ENCODE peak calls at places on chromosomes 11 and 22, in four cellular contexts. A is lung, W is dorsolateral prefrontal cortex, B is NCI-H1417. K is an unnamed sample.

GRCh38 chr22:44304354-44304753 is 8.4 kb downstream of the SHISAL1 start:
- DNase-seq in A (no peak), W (no peak), B (no peak), K (no peak)

GRCh38 chr11:102276302-102277182 is 40.7 kb upstream of the BIRC3 start:
- DNase-seq in A (no peak), W (no peak), B (no peak), K (peak)

GRCh38 chr22:18056161-18056666 is 21.6 kb upstream of the PEX26 start:
- DNase-seq in A (no peak), W (peak), B (no peak), K (peak)

GRCh38 chr11:93532285-93532789 is 10.9 kb downstream of the SMCO4 start:
- DNase-seq in A (no peak), W (no peak), B (no peak), K (no peak)

GRCh38 chr22:17580461-17581031 is 17.2 kb downstream of the SLC25A18 start:
- DNase-seq in A (no peak), W (no peak), B (no peak), K (no peak)

GRCh38 chr11:121451178-121451981 is 734 bp upstream of the SORL1 start:
- DNase-seq in A (no peak), W (no peak), B (no peak), K (no peak)

GRCh38 chr22:45224988-45225731 is 15.5 kb downstream of the KIAA0930 start:
- DNase-seq in A (no peak), W (peak), B (no peak), K (no peak)

GRCh38 chr22:45997077-45997774 is 20.3 kb upstream of the WNT7B start:
- DNase-seq in A (peak), W (peak), B (no peak), K (peak)

GRCh38 chr11:66891849-66892660 is 35.2 kb downstream of the LRFN4 start:
- DNase-seq in A (no peak), W (no peak), B (no peak), K (peak)

GRCh38 chr22:24305260-24305692 is 34.6 kb downstream of the SPECC1L start:
- DNase-seq in A (no peak), W (no peak), B (no peak), K (peak)

GRCh38 chr11:46367244-46367915 is 14.1 kb upstream of the MDK start:
- DNase-seq in A (peak), W (peak), B (peak), K (no peak)

GRCh38 chr11:111635706-111636045 is 33.4 kb downstream of the SIK2 start:
- DNase-seq in A (no peak), W (peak), B (no peak), K (no peak)

GRCh38 chr11:93857413-93858185 is 7.2 kb upstream of the VSTM5 start:
- DNase-seq in A (peak), W (no peak), B (no peak), K (no peak)

GRCh38 chr22:40603088-40603605 is 33.4 kb downstream of the MRTFA start:
- DNase-seq in A (no peak), W (no peak), B (no peak), K (no peak)

GRCh38 chr11:86291466-86292262 is 10.4 kb upstream of the HIKESHI start:
- DNase-seq in A (peak), W (peak), B (peak), K (peak)

GRCh38 chr11:74749965-74750296 is 1.3 kb downstream of the RNF169 start:
- DNase-seq in A (no peak), W (no peak), B (no peak), K (no peak)

GRCh38 chr11:132158091-132158490 is 787.7 kb downstream of the NTM start:
- DNase-seq in A (no peak), W (no peak), B (peak), K (no peak)

GRCh38 chr22:29095459-29095858 is 22.6 kb downstream of the KREMEN1 start:
- DNase-seq in A (no peak), W (no peak), B (no peak), K (no peak)

GRCh38 chr11:19922689-19923035 is 210.0 kb downstream of the NAV2 start:
- DNase-seq in A (no peak), W (no peak), B (no peak), K (no peak)

GRCh38 chr11:95996621-95997020 is 72.7 kb upstream of the MTMR2 start:
- DNase-seq in A (no peak), W (no peak), B (no peak), K (no peak)

GRCh38 chr11:68142028-68142412 is 20.8 kb upstream of the CHKA start:
- DNase-seq in A (peak), W (no peak), B (no peak), K (no peak)

GRCh38 chr22:39097098-39098020 is at the start of gene APOBEC3H:
- DNase-seq in A (peak), W (no peak), B (no peak), K (no peak)

GRCh38 chr11:9264381-9265210 is 554 bp downstream of the DENND5A start:
- DNase-seq in A (peak), W (peak), B (peak), K (no peak)

GRCh38 chr22:50714150-50714549 is 23.9 kb upstream of the ACR start:
- DNase-seq in A (no peak), W (no peak), B (no peak), K (no peak)

GRCh38 chr11:72813740-72814138 is 472 bp upstream of the ATG16L2 start:
- DNase-seq in A (peak), W (peak), B (peak), K (no peak)

GRCh38 chr11:102580185-102580951 is 44.8 kb downstream of the MMP20 start:
- DNase-seq in A (no peak), W (no peak), B (no peak), K (no peak)

GRCh38 chr11:116114198-116114651 is 610.0 kb upstream of the CADM1 start:
- DNase-seq in A (no peak), W (peak), B (no peak), K (no peak)

GRCh38 chr22:46267431-46268279 is at the start of gene TTC38:
- DNase-seq in A (peak), W (peak), B (no peak), K (peak)

GRCh38 chr11:34916810-34917780 is 677 bp downstream of the PDHX start:
- DNase-seq in A (no peak), W (no peak), B (peak), K (no peak)

GRCh38 chr22:31585161-31585859 is 76.7 kb downstream of the PISD start:
- DNase-seq in A (no peak), W (no peak), B (no peak), K (no peak)

GRCh38 chr11:117932426-117932825 is 3.2 kb upstream of the TMPRSS13 start:
- DNase-seq in A (no peak), W (no peak), B (no peak), K (no peak)

GRCh38 chr11:114129699-114130659 is 70.5 kb downstream of the ZBTB16 start:
- DNase-seq in A (no peak), W (no peak), B (no peak), K (no peak)

GRCh38 chr11:64665381-64665780 is 57.6 kb downstream of the NRXN2 start:
- DNase-seq in A (no peak), W (no peak), B (no peak), K (no peak)

GRCh38 chr11:20493340-20493739 is 105.8 kb downstream of the PRMT3 start:
- DNase-seq in A (no peak), W (no peak), B (no peak), K (no peak)

K was measured in dermis microvascular lymphatic vessel endothelial cell.